ENCODE peak calls at places on chromosomes 16 and 17, in eight cellular contexts. O, T, S, L, X, A, I and R are unnamed samples. For H3K4me1 and H3K9me3, the result is how much of the 10 kb centered on the place peaks cover.

GRCh38 chr17:9221231-9222180 is 200.2 kb downstream of the NTN1 start:
- DNase-seq in O (peak), T (no peak), S (no peak), L (no peak), X (no peak), A (no peak), I (no peak), R (no peak)

GRCh38 chr17:51860934-51861561 is 297.5 kb downstream of the CA10 start:
- DNase-seq in O (no peak), T (peak), S (peak), L (no peak), X (no peak), A (no peak), I (peak), R (no peak)

GRCh38 chr16:57318240-57318970 is 33.9 kb upstream of the PLLP start:
- DNase-seq in O (peak), T (no peak), S (no peak), L (peak), X (no peak), A (no peak), I (peak), R (peak)

GRCh38 chr17:44079877-44080821 is 9.6 kb downstream of the G6PC3 start:
- DNase-seq in O (no peak), T (no peak), S (no peak), L (no peak), X (no peak), A (no peak), I (peak), R (no peak)

GRCh38 chr16:8660841-8661301 is 13.5 kb upstream of the ABAT start:
- DNase-seq in O (peak), T (peak), S (peak), L (no peak), X (peak), A (peak), I (peak), R (peak)

GRCh38 chr17:80122026-80122575 is 20.7 kb downstream of the GAA start:
- DNase-seq in O (no peak), T (no peak), S (no peak), L (no peak), X (no peak), A (no peak), I (no peak), R (no peak)

GRCh38 chr16:55225972-55226542 is 97.9 kb upstream of the IRX6 start:
- DNase-seq in O (no peak), T (no peak), S (peak), L (no peak), X (no peak), A (no peak), I (no peak), R (no peak)

GRCh38 chr17:12987120-12987519 is 30.7 kb downstream of the ELAC2 start:
- DNase-seq in O (no peak), T (no peak), S (no peak), L (no peak), X (no peak), A (no peak), I (peak), R (no peak)

GRCh38 chr16:56866955-56867830 is 2.2 kb downstream of the SLC12A3 start:
- DNase-seq in O (no peak), T (peak), S (peak), L (no peak), X (no peak), A (no peak), I (no peak), R (peak)

GRCh38 chr17:64385187-64386083 is 5.2 kb downstream of the PECAM1 start:
- DNase-seq in O (peak), T (peak), S (no peak), L (peak), X (no peak), A (peak), I (no peak), R (peak)

GRCh38 chr17:66493283-66494019 is 191.0 kb downstream of the PRKCA start:
- DNase-seq in O (no peak), T (peak), S (no peak), L (no peak), X (no peak), A (no peak), I (no peak), R (peak)

GRCh38 chr16:29986931-29987330 is 8.5 kb downstream of the HIRIP3 start:
- DNase-seq in O (peak), T (no peak), S (no peak), L (no peak), X (no peak), A (no peak), I (no peak), R (no peak)

DNA sequence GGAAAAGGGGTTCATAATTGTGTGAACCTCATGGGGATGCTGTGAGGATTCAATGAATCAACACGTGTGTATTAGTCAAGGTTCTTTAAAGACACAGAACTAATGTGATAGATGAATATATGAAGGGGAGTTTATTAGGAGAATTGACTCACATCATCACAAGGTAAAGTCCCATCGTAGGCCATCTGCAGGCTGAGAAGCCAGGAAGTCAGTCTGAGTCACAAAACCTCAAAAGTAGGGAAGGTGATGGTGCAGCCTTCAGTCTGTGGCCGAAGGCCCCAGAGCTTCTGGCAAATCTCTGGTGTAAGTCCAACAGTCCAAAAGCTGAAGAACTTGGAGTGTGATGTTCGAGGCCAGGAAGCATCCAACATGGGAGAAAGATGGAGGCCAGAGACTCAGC is 413.4 kb downstream of the CDH13 start:
- DNase-seq in O (no peak), T (no peak), S (no peak), L (no peak), X (no peak), A (no peak), I (no peak), R (no peak)
- H3K4me1 ChIP-seq in O (under half), T (under half), S (under half), L (under half), X (under half), A (under half), I (under half), R (under half)

DNA sequence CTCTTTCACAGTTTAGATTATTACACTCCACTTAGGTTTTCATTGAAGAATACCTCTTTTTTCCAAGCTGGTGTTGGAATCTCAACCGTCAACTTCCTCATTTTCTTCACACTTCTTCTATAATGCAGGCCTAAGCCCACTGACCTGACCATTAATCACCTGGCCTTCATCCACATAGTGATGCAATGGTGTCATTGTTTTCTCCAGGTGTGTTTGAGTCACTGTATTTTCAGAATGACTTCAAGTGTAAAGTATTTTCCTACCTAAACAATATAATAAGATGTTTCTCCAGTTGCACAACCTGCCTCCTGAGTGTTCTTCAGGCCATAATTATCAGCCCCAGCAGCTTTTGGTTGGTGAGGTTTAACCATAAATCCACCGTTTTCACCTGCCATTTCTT is 1675.1 kb downstream of the TP53TG3F start:
- DNase-seq in O (no peak), T (no peak), S (no peak), L (no peak), X (no peak), A (no peak), I (no peak), R (no peak)
- H3K9me3 ChIP-seq in O (under half), T (under half), S (under half), L (under half), X (under half), A (under half), I (half or more), R (under half)

GRCh38 chr17:73291260-73291801 is 20.5 kb downstream of the CDC42EP4 start:
- DNase-seq in O (peak), T (peak), S (peak), L (no peak), X (no peak), A (peak), I (peak), R (peak)
- H3K4me1 ChIP-seq in O (half or more), T (half or more), S (under half), L (under half), X (under half), A (half or more), I (under half), R (half or more)

GRCh38 chr17:83204230-83204725 is 124.9 kb downstream of the METRNL start:
- DNase-seq in O (no peak), T (no peak), S (no peak), L (no peak), X (no peak), A (no peak), I (no peak), R (no peak)
- H3K9me3 ChIP-seq in O (under half), T (under half), S (under half), L (under half), X (under half), A (under half), I (under half), R (under half)

DNA sequence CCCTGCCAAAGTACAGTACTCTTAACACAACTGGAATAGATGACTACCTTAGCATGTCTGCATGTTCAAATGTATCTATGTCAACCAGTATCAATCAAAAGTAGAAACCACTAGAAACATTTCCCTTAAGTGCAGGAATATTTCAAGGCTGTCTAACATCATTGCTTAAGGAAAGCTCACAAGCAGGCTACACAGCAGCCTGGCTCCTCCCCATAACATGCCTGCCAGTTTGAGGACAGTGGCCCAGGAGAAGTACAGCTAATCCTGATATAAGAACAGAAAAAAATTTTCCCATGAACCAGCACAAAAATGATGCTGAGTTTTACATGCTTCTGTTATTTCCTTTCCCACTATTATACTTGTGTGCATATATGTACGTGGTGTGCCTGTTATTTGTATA is 175.1 kb downstream of the MYO1D start:
- DNase-seq in O (no peak), T (no peak), S (no peak), L (no peak), X (no peak), A (no peak), I (no peak), R (peak)
- H3K4me1 ChIP-seq in O (under half), T (under half), S (under half), L (under half), X (under half), A (under half), I (under half), R (under half)